ENCODE peak calls at places on chromosome 9, in five cellular contexts. Q is RWPE2, U is AG04450, A is fibroblast of mammary gland, P is breast epithelium. W is an unnamed sample.
A peak's percentile ranks its signal among the peaks of the same experiment; 100 is the strongest.

GRCh38 chr9:35619800-35620158 is 1.6 kb upstream of the CD72 start:
- DNase-seq in Q (no peak), U (no peak), A (no peak), P (no peak), W (no peak)

GRCh38 chr9:124480621-124480981 is 26.6 kb downstream of the NR5A1 start:
- DNase-seq in Q (no peak), U (no peak), A (peak; percentile 20), P (no peak), W (peak; percentile 3)

GRCh38 chr9:121281614-121282291 is 13.8 kb downstream of the GSN start:
- DNase-seq in Q (peak; percentile 95), U (no peak), A (peak; percentile 82), P (peak; percentile 89), W (peak; percentile 53)

GRCh38 chr9:109182940-109183798 is 16.1 kb upstream of the FRRS1L start:
- DNase-seq in Q (no peak), U (no peak), A (peak; percentile 24), P (no peak), W (peak; percentile 25)

GRCh38 chr9:16721972-16722371 is 148.5 kb downstream of the BNC2 start:
- DNase-seq in Q (no peak), U (no peak), A (peak; percentile 98), P (no peak), W (peak; percentile 59)

GRCh38 chr9:3719286-3719685 is 193.5 kb upstream of the RFX3 start:
- DNase-seq in Q (no peak), U (no peak), A (peak; percentile 41), P (no peak), W (no peak)

GRCh38 chr9:115649991-115650472 is 503.6 kb upstream of the PAPPA start:
- DNase-seq in Q (no peak), U (peak; percentile 87), A (peak; percentile 97), P (no peak), W (peak; percentile 91)

GRCh38 chr9:127463382-127463781 is 12.1 kb downstream of the LRSAM1 start:
- DNase-seq in Q (no peak), U (no peak), A (no peak), P (no peak), W (no peak)

GRCh38 chr9:122498883-122499288 is 11.7 kb upstream of the OR1J2 start:
- DNase-seq in Q (no peak), U (peak; percentile 18), A (peak; percentile 59), P (peak; percentile 67), W (peak; percentile 70)

GRCh38 chr9:110578896-110579752 is at the start of gene SVEP1:
- DNase-seq in Q (peak; percentile 51), U (no peak), A (peak; percentile 68), P (no peak), W (peak; percentile 69)

DNA sequence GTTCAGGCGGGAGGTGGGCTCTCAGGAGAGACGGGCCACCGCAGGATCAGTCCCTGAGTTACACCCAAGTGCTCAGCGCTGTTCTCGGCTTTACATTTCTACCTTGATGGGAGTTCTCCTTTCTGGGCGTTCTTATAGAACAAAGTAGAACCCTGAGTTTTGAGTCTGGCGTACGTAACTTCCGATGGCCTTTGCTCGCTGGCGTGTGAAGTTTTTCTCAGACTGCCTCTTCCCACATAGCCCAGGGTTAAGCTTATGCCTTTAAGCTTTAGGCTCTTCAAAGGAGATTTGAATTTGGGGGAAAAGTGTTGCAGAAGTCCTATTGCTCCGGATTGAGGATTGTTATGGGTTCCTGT is 13.7 kb upstream of the FBP2 start:
- DNase-seq in Q (no peak), U (no peak), A (no peak), P (no peak), W (no peak)
- H3K4me3 ChIP-seq in Q (no peak overlapping the region), U (no peak overlapping the region), A (no peak overlapping the region), P (no peak overlapping the region), W (no peak overlapping the region)

GRCh38 chr9:10045598-10045997 is 567.2 kb downstream of the PTPRD start:
- DNase-seq in Q (no peak), U (no peak), A (peak; percentile 38), P (no peak), W (no peak)
- TF ChIP-seq CTCF in Q (peak; percentile 78), U (peak; percentile 56), A (peak; percentile 51), P (no peak), W (peak; percentile 16)

DNA sequence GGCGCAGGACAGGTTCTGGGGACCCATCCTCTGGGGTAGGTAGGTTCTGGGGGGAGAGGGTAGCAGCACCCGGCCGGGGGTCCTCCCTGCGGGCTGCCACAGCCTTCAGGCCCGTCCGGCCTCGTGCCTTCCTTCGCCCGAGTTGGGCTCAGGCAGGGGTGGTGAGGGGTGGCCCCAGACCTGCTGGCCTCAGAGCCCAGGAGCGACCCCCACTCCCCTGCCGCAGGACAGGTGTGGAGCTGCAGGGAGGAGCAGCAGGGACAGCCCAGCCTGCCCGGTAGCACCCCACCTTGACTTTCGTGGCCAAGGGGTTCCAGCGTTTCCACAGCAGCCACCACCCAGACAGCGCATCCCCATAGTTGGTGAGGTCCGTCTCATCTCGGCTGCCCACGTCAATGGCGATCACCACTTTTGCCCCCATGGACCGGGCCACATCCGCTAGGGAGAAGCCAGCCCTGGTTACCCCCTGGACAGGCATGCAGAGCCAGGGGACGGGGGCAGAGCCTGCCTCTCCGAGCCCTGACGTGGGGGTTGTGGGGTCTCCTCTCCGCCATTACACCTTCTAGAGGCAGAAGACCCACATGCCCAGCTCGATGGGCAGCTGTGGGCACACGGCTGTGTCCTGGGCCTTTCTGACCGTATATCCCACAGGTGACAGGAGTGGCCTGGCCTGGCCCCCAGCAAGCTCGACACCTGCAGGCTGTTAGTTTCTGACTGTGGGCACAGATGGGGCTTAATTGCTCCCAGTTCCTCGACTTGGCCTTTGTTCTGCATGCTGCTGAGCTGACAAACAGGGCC is 3.5 kb upstream of the NSMF start:
- DNase-seq in Q (no peak), U (no peak), A (no peak), P (no peak), W (no peak)
- H3K4me3 ChIP-seq in Q (no peak overlapping the region), U (no peak overlapping the region), A (no peak overlapping the region), P (peak overlapping the region; percentile 15), W (no peak overlapping the region)

DNA sequence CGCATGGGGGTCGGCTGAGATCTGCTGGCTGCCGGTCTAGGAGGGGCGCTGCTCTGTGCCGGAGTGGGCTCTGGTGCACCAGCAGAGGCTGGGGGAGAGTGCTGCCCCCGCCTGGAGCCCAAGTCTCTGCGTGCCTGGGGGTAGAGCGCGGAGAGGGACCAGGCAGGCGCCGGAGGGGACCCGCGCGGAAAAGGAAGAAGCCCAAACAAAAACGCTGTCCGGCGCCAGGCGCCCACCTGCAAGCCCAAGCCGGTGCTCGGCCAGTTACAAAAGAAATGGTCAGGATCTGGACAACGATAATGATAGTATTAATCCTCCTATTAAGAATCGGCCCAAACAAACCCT is 575 bp upstream of the S1PR3 start:
- DNase-seq in Q (no peak), U (no peak), A (no peak), P (no peak), W (no peak)
- TF ChIP-seq CTCF in Q (no peak), U (peak; percentile 22), A (no peak), P (no peak), W (no peak)

DNA sequence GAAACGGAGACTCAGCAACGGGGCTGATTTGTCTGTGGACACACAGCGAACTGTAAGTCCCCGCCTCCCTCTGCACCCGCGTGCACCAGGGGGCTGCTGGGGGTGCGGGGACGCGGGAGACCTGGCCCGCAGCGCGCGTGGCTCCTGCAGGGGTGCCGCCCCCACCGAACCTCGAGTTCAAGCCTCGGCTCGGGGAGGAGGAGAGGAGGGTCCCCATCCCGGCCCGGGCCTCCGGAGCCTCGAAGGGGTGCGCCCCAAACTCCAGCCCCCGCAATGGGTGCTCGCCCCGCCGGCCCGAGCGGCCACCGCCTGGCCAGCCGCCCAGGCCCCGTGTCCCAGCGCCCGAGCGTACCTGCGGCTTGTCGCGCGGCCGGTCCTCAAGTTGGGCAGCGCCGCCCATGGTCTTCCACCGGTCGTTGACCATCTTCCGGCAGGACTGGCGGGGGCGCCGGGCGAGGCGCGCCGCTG is 829 bp downstream of the FIBCD1 start:
- DNase-seq in Q (no peak), U (no peak), A (no peak), P (no peak), W (no peak)
- H3K4me3 ChIP-seq in Q (peak overlapping the region; percentile 61), U (peak overlapping the region; percentile 43), A (no peak overlapping the region), P (peak overlapping the region; percentile 68), W (peak overlapping the region; percentile 12)

GRCh38 chr9:99285965-99286364 is 63.9 kb downstream of the SEC61B start:
- DNase-seq in Q (no peak), U (no peak), A (no peak), P (no peak), W (no peak)

GRCh38 chr9:99287641-99288040 is 65.6 kb downstream of the SEC61B start:
- DNase-seq in Q (no peak), U (no peak), A (no peak), P (no peak), W (no peak)

DNA sequence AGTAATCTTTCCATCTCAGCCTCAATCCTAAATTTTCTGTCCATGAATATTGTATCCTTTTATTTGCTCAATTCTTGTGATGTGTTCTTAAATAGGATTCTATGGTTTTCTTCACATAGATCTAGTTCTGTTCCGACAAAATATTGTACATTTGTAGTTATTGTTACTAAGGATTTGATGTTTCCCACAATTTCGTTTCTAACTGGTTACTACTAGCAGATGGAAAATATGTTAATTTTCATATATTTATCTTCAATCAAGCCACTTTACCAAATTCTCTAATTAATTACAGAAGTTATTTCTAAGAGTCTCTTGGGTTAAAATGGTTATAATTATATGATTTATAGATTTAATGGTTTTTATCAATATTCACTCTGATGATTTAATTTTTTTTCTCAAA is 60.3 kb downstream of the SEC61B start:
- DNase-seq in Q (no peak), U (no peak), A (no peak), P (no peak), W (no peak)
- TF ChIP-seq CTCF in Q (no peak), U (no peak), A (no peak), P (no peak), W (no peak)

GRCh38 chr9:21504894-21505293 is 22.8 kb upstream of the IFNE start:
- DNase-seq in Q (no peak), U (no peak), A (no peak), P (no peak), W (no peak)
- H3K4me3 ChIP-seq in Q (no peak overlapping the region), U (no peak overlapping the region), A (no peak overlapping the region), P (no peak overlapping the region), W (no peak overlapping the region)